ENCODE peak calls at places on chromosomes 2 and 18, in six cellular contexts. V, W, P, M, H and D are unnamed samples.
A peak's percentile ranks its signal among the peaks of the same experiment; 100 is the strongest.

GRCh38 chr2:191582355-191582754 is 95.6 kb upstream of the NABP1 start:
- DNase-seq in V (peak; percentile 8), W (no peak), P (peak; percentile 83), M (no peak), H (peak; percentile 79), D (no peak)

GRCh38 chr2:31270136-31270535 is 36.2 kb downstream of the EHD3 start:
- DNase-seq in V (no peak), W (no peak), P (no peak), M (no peak), H (peak; percentile 39), D (no peak)

GRCh38 chr2:225207471-225207870 is 165.2 kb upstream of the DOCK10 start:
- DNase-seq in V (no peak), W (no peak), P (no peak), M (no peak), H (no peak), D (no peak)

GRCh38 chr2:165675551-165675968 is 118.5 kb downstream of the GALNT3 start:
- DNase-seq in V (no peak), W (no peak), P (peak; percentile 6), M (no peak), H (no peak), D (no peak)

GRCh38 chr2:42850016-42850805 is 57.8 kb upstream of the HAAO start:
- DNase-seq in V (no peak), W (no peak), P (no peak), M (no peak), H (no peak), D (no peak)

GRCh38 chr18:32930695-32931301 is 158.0 kb upstream of the KLHL14 start:
- DNase-seq in V (peak; percentile 24), W (no peak), P (peak; percentile 68), M (no peak), H (peak; percentile 68), D (no peak)

GRCh38 chr18:8752329-8752728 is 47.0 kb downstream of the MTCL1 start:
- DNase-seq in V (no peak), W (no peak), P (peak; percentile 35), M (no peak), H (peak; percentile 56), D (no peak)

GRCh38 chr2:3242747-3243369 is 134.8 kb downstream of the EIPR1 start:
- DNase-seq in V (no peak), W (peak; percentile 31), P (peak; percentile 6), M (no peak), H (peak; percentile 2), D (no peak)

GRCh38 chr2:46015671-46016070 is 281.5 kb upstream of the EPAS1 start:
- DNase-seq in V (no peak), W (no peak), P (no peak), M (no peak), H (no peak), D (no peak)

GRCh38 chr2:200309296-200309846 is 2.9 kb downstream of the SPATS2L start:
- DNase-seq in V (no peak), W (no peak), P (no peak), M (no peak), H (no peak), D (no peak)

GRCh38 chr18:58687871-58688308 is 16.6 kb downstream of the MALT1 start:
- DNase-seq in V (no peak), W (no peak), P (no peak), M (no peak), H (no peak), D (no peak)

GRCh38 chr18:48193521-48194251 is 215.5 kb downstream of the ZBTB7C start:
- DNase-seq in V (no peak), W (no peak), P (peak; percentile 20), M (no peak), H (no peak), D (no peak)

GRCh38 chr2:196079052-196079451 is 10.4 kb upstream of the DNAH7 start:
- DNase-seq in V (no peak), W (no peak), P (no peak), M (no peak), H (no peak), D (no peak)

GRCh38 chr2:85264471-85264870 is 63.3 kb downstream of the TGOLN2 start:
- DNase-seq in V (no peak), W (no peak), P (peak; percentile 85), M (no peak), H (no peak), D (no peak)

GRCh38 chr2:103144837-103145236 is 383.0 kb downstream of the TMEM182 start:
- DNase-seq in V (no peak), W (no peak), P (no peak), M (no peak), H (no peak), D (no peak)

GRCh38 chr2:38692636-38693318 is 26.9 kb downstream of the GALM start:
- DNase-seq in V (no peak), W (no peak), P (no peak), M (no peak), H (no peak), D (no peak)

GRCh38 chr18:23689031-23689615 is at the start of gene LAMA3:
- DNase-seq in V (peak; percentile 32), W (peak; percentile 62), P (no peak), M (peak; percentile 25), H (peak; percentile 31), D (no peak)

GRCh38 chr2:122206101-122206500 is 450.6 kb downstream of the TSN start:
- DNase-seq in V (no peak), W (no peak), P (peak; percentile 26), M (no peak), H (no peak), D (no peak)

GRCh38 chr2:101731221-101732054 is 33.9 kb downstream of the MAP4K4 start:
- DNase-seq in V (no peak), W (no peak), P (no peak), M (no peak), H (no peak), D (no peak)

GRCh38 chr18:58315739-58316215 is 271.8 kb downstream of the NEDD4L start:
- DNase-seq in V (no peak), W (no peak), P (no peak), M (no peak), H (no peak), D (no peak)

GRCh38 chr2:224217962-224218347 is 178.9 kb upstream of the SERPINE2 start:
- DNase-seq in V (no peak), W (no peak), P (peak; percentile 81), M (no peak), H (peak; percentile 99), D (no peak)

GRCh38 chr2:5985551-5986229 is 293.5 kb downstream of the SOX11 start:
- DNase-seq in V (no peak), W (no peak), P (no peak), M (no peak), H (no peak), D (no peak)

GRCh38 chr18:58682429-58683069 is 11.3 kb downstream of the MALT1 start:
- DNase-seq in V (peak; percentile 29), W (peak; percentile 90), P (peak; percentile 88), M (no peak), H (peak; percentile 71), D (no peak)

GRCh38 chr2:134718956-134719814 is at the start of gene TMEM163:
- DNase-seq in V (no peak), W (no peak), P (no peak), M (no peak), H (no peak), D (no peak)

GRCh38 chr2:117071556-117072102 is 742.9 kb upstream of the DDX18 start:
- DNase-seq in V (no peak), W (no peak), P (no peak), M (no peak), H (no peak), D (no peak)

GRCh38 chr2:55862269-55862668 is 61.3 kb downstream of the EFEMP1 start:
- DNase-seq in V (peak; percentile 78), W (no peak), P (peak; percentile 100), M (no peak), H (peak; percentile 100), D (no peak)

GRCh38 chr2:199946836-199947235 is 8.5 kb downstream of the TYW5 start:
- DNase-seq in V (no peak), W (no peak), P (no peak), M (no peak), H (no peak), D (no peak)